ENCODE peak calls at places on chromosomes 12 and 14, in four cellular contexts. O, V, H and C are unnamed samples. For H3K4me1 and H3K27me3, the result is how much of the 10 kb centered on the place peaks cover.

GRCh38 chr12:126182619-126183236 is 1117.5 kb downstream of the AACS start:
- DNase-seq in H (no peak), V (peak), O (no peak), C (no peak)

GRCh38 chr14:56059054-56059453 is 59.2 kb upstream of the PELI2 start:
- DNase-seq in V (no peak), O (no peak), H (no peak), C (no peak)

GRCh38 chr12:30533518-30533917 is 162.2 kb downstream of the IPO8 start:
- DNase-seq in O (no peak), H (no peak), V (peak), C (no peak)

GRCh38 chr12:56293785-56294184 is 6.3 kb downstream of the CS start:
- DNase-seq in O (no peak), H (no peak), V (no peak), C (no peak)

GRCh38 chr12:12577786-12578185 is 15.1 kb upstream of the DUSP16 start:
- DNase-seq in V (peak), H (no peak), O (no peak), C (no peak)

GRCh38 chr12:111068281-111068680 is 147.9 kb upstream of the MYL2 start:
- DNase-seq in H (no peak), O (no peak), V (no peak), C (peak)

GRCh38 chr12:75724913-75725312 is 213.5 kb upstream of the KRR1 start:
- DNase-seq in V (peak), H (no peak), O (peak), C (no peak)

GRCh38 chr12:10982244-10982643 is 4.5 kb downstream of the TAS2R50 start:
- DNase-seq in H (no peak), V (no peak), O (no peak), C (no peak)

GRCh38 chr14:81565441-81566290 is 32.0 kb upstream of the SEL1L start:
- DNase-seq in V (peak), O (peak), H (no peak), C (peak)

GRCh38 chr12:124457287-124458219 is 109.9 kb downstream of the NCOR2 start:
- DNase-seq in H (no peak), V (peak), O (no peak), C (no peak)

GRCh38 chr14:74841230-74842207 is 34.4 kb downstream of the PROX2 start:
- DNase-seq in O (no peak), V (no peak), H (no peak), C (no peak)

GRCh38 chr14:74838141-74838540 is 37.8 kb downstream of the PROX2 start:
- DNase-seq in H (no peak), V (no peak), O (no peak), C (no peak)

GRCh38 chr14:74836251-74836957 is 39.5 kb downstream of the PROX2 start:
- DNase-seq in H (no peak), O (no peak), V (peak), C (no peak)

GRCh38 chr14:74843653-74844052 is 32.3 kb downstream of the PROX2 start:
- DNase-seq in H (no peak), V (peak), O (no peak), C (no peak)

GRCh38 chr14:74840603-74841030 is 35.3 kb downstream of the PROX2 start:
- DNase-seq in O (no peak), V (no peak), H (no peak), C (no peak)
- H3K4me1 ChIP-seq in O (under half), V (under half), H (under half), C (under half)

DNA sequence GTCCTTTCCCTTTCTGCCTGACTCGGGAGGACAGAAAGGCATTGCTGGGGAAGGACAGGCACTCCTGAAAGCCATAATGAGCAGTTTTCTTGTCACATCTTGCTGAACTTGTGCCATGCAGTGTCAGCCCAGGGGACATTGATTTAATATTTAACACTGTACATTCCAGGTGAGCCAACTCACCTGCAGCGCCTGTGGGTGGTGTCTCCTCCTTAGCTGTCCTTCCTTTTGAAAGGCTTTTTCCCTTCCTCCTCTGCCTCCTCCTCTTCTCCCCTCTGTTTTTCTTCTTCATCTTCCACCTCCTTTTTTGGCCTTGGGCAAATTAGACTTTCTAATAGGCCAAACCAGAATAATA is 13.0 kb downstream of the MYRFL start:
- DNase-seq in O (no peak), V (no peak), H (no peak), C (no peak)
- H3K9ac ChIP-seq in O (no peak), V (no peak), H (no peak), C (no peak)

GRCh38 chr14:104979758-104980591 is 1.8 kb upstream of the AHNAK2 start:
- DNase-seq in O (no peak), V (no peak), H (peak), C (no peak)
- H3K27me3 ChIP-seq in O (under half), V (under half), H (under half), C (half or more)

GRCh38 chr14:73236157-73236556 is 1.1 kb upstream of the PAPLN start:
- DNase-seq in O (no peak), H (no peak), V (no peak), C (peak)
- H3K4me1 ChIP-seq in O (under half), H (under half), V (under half), C (half or more)

GRCh38 chr12:4276524-4277204 is 3.1 kb downstream of the CCND2 start:
- DNase-seq in O (peak), V (peak), H (peak), C (peak)
- H3K9ac ChIP-seq in O (no peak), V (no peak), H (no peak), C (no peak)

DNA sequence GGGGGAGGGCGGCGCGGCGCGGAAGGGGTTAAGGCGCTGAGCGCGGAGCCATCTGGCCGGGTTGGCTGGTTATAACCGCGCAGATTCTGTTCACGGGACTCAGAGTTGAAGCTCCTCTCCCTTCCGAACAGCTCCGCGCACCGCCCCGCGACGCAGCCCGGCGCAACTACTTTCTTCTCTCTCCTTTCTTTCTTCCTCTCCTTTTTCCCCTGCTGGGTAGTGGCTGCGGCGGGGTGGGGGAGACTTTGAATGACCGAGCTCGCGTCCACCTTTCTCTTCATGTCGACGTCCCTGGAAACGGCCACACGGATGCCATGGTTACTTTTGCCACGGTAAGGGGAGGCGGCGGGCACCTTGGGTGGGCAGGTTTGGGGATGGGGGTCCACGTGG is at the start of gene NTF3:
- DNase-seq in H (peak), V (peak), O (no peak), C (peak)
- H3K27me3 ChIP-seq in H (under half), V (half or more), O (under half), C (half or more)